ENCODE peak calls at places on chromosomes 1 and 21, in ten cellular contexts. One of them, this sample, is unnamed. For H3K36me3, the result is how much of the 10 kb centered on the place peaks cover.

GRCh38 chr1:87598429-87598828 is 269.7 kb downstream of the LMO4 start:
- DNase-seq in tibial artery: no peak
- DNase-seq in lung: no peak
- DNase-seq in GM12878: no peak
- DNase-seq in MM.1S: no peak
- DNase-seq in left ventricle myocardium inferior: no peak
- DNase-seq in cardiac muscle cell: peak
- DNase-seq in uterus: no peak
- DNase-seq in hepatocyte: no peak
- DNase-seq in mucosa of descending colon: no peak
- DNase-seq in this sample: peak

GRCh38 chr21:45768741-45769049 is 125.2 kb downstream of the PCBP3 start:
- DNase-seq in MM.1S: no peak
- DNase-seq in GM12878: no peak
- DNase-seq in hepatocyte: no peak
- DNase-seq in mucosa of descending colon: no peak
- DNase-seq in lung: no peak
- DNase-seq in uterus: no peak
- DNase-seq in tibial artery: no peak
- DNase-seq in cardiac muscle cell: no peak
- DNase-seq in left ventricle myocardium inferior: no peak
- DNase-seq in this sample: peak

GRCh38 chr1:10250663-10251062 is 40.3 kb downstream of the KIF1B start:
- DNase-seq in tibial artery: no peak
- DNase-seq in uterus: no peak
- DNase-seq in left ventricle myocardium inferior: no peak
- DNase-seq in lung: no peak
- DNase-seq in mucosa of descending colon: no peak
- DNase-seq in GM12878: no peak
- DNase-seq in hepatocyte: no peak
- DNase-seq in MM.1S: no peak
- DNase-seq in cardiac muscle cell: no peak
- DNase-seq in this sample: peak

GRCh38 chr1:228373681-228374571 is 32.7 kb downstream of the TRIM11 start:
- DNase-seq in mucosa of descending colon: peak
- DNase-seq in cardiac muscle cell: no peak
- DNase-seq in MM.1S: no peak
- DNase-seq in hepatocyte: no peak
- DNase-seq in GM12878: no peak
- DNase-seq in lung: no peak
- DNase-seq in tibial artery: no peak
- DNase-seq in left ventricle myocardium inferior: peak
- DNase-seq in uterus: peak
- DNase-seq in this sample: peak

GRCh38 chr1:162502928-162503327 is 5.3 kb downstream of the UHMK1 start:
- DNase-seq in GM12878: no peak
- DNase-seq in MM.1S: no peak
- DNase-seq in tibial artery: no peak
- DNase-seq in uterus: no peak
- DNase-seq in left ventricle myocardium inferior: no peak
- DNase-seq in hepatocyte: no peak
- DNase-seq in lung: no peak
- DNase-seq in cardiac muscle cell: no peak
- DNase-seq in mucosa of descending colon: no peak
- DNase-seq in this sample: no peak

GRCh38 chr1:118028267-118028666 is 98.7 kb downstream of the WDR3 start:
- DNase-seq in cardiac muscle cell: no peak
- DNase-seq in hepatocyte: no peak
- DNase-seq in lung: no peak
- DNase-seq in GM12878: no peak
- DNase-seq in tibial artery: no peak
- DNase-seq in uterus: no peak
- DNase-seq in MM.1S: no peak
- DNase-seq in left ventricle myocardium inferior: no peak
- DNase-seq in mucosa of descending colon: no peak
- DNase-seq in this sample: no peak

GRCh38 chr21:44735821-44736220 is 24.4 kb upstream of the TSPEAR start:
- DNase-seq in cardiac muscle cell: no peak
- DNase-seq in hepatocyte: no peak
- DNase-seq in tibial artery: no peak
- DNase-seq in mucosa of descending colon: no peak
- DNase-seq in left ventricle myocardium inferior: no peak
- DNase-seq in GM12878: no peak
- DNase-seq in uterus: no peak
- DNase-seq in lung: no peak
- DNase-seq in MM.1S: no peak
- DNase-seq in this sample: no peak

GRCh38 chr1:111669268-111669667 is 49.7 kb downstream of the RAP1A start:
- DNase-seq in lung: no peak
- DNase-seq in hepatocyte: no peak
- DNase-seq in tibial artery: no peak
- DNase-seq in left ventricle myocardium inferior: no peak
- DNase-seq in cardiac muscle cell: no peak
- DNase-seq in uterus: no peak
- DNase-seq in GM12878: no peak
- DNase-seq in MM.1S: no peak
- DNase-seq in mucosa of descending colon: no peak
- DNase-seq in this sample: no peak

GRCh38 chr1:43711049-43711448 is 3.7 kb downstream of the ST3GAL3 start:
- DNase-seq in uterus: no peak
- DNase-seq in GM12878: no peak
- DNase-seq in MM.1S: no peak
- DNase-seq in mucosa of descending colon: no peak
- DNase-seq in left ventricle myocardium inferior: no peak
- DNase-seq in cardiac muscle cell: no peak
- DNase-seq in lung: no peak
- DNase-seq in tibial artery: no peak
- DNase-seq in hepatocyte: no peak
- DNase-seq in this sample: no peak

GRCh38 chr1:156750932-156751723 is at the start of gene HDGF:
- DNase-seq in tibial artery: peak
- DNase-seq in MM.1S: peak
- DNase-seq in GM12878: no peak
- DNase-seq in hepatocyte: peak
- DNase-seq in mucosa of descending colon: peak
- DNase-seq in cardiac muscle cell: peak
- DNase-seq in left ventricle myocardium inferior: peak
- DNase-seq in lung: peak
- DNase-seq in uterus: peak
- DNase-seq in this sample: peak

GRCh38 chr1:25204797-25205441 is 27.4 kb downstream of the SYF2 start:
- DNase-seq in GM12878: no peak
- DNase-seq in lung: no peak
- DNase-seq in hepatocyte: peak
- DNase-seq in left ventricle myocardium inferior: no peak
- DNase-seq in tibial artery: no peak
- DNase-seq in MM.1S: peak
- DNase-seq in cardiac muscle cell: peak
- DNase-seq in mucosa of descending colon: no peak
- DNase-seq in uterus: no peak
- DNase-seq in this sample: no peak

GRCh38 chr1:6074192-6074901 is 28.7 kb downstream of the KCNAB2 start:
- DNase-seq in uterus: no peak
- DNase-seq in left ventricle myocardium inferior: no peak
- DNase-seq in hepatocyte: no peak
- DNase-seq in GM12878: no peak
- DNase-seq in cardiac muscle cell: no peak
- DNase-seq in tibial artery: no peak
- DNase-seq in mucosa of descending colon: no peak
- DNase-seq in MM.1S: no peak
- DNase-seq in lung: no peak
- DNase-seq in this sample: no peak

GRCh38 chr21:41059871-41060270 is 108.1 kb upstream of the BACE2 start:
- DNase-seq in hepatocyte: no peak
- DNase-seq in uterus: no peak
- DNase-seq in left ventricle myocardium inferior: no peak
- DNase-seq in tibial artery: no peak
- DNase-seq in lung: no peak
- DNase-seq in GM12878: no peak
- DNase-seq in mucosa of descending colon: no peak
- DNase-seq in cardiac muscle cell: no peak
- DNase-seq in MM.1S: no peak
- DNase-seq in this sample: no peak

GRCh38 chr21:42671778-42672593 is 18.6 kb downstream of the PDE9A start:
- DNase-seq in hepatocyte: no peak
- DNase-seq in mucosa of descending colon: no peak
- DNase-seq in cardiac muscle cell: no peak
- DNase-seq in uterus: no peak
- DNase-seq in tibial artery: no peak
- DNase-seq in left ventricle myocardium inferior: no peak
- DNase-seq in GM12878: no peak
- DNase-seq in MM.1S: no peak
- DNase-seq in lung: no peak
- DNase-seq in this sample: no peak

GRCh38 chr1:6427445-6428390 is 3.1 kb downstream of the ESPN start:
- DNase-seq in MM.1S: no peak
- DNase-seq in lung: no peak
- DNase-seq in uterus: no peak
- DNase-seq in tibial artery: no peak
- DNase-seq in mucosa of descending colon: peak
- DNase-seq in left ventricle myocardium inferior: no peak
- DNase-seq in hepatocyte: no peak
- DNase-seq in GM12878: no peak
- DNase-seq in cardiac muscle cell: no peak
- DNase-seq in this sample: no peak

DNA sequence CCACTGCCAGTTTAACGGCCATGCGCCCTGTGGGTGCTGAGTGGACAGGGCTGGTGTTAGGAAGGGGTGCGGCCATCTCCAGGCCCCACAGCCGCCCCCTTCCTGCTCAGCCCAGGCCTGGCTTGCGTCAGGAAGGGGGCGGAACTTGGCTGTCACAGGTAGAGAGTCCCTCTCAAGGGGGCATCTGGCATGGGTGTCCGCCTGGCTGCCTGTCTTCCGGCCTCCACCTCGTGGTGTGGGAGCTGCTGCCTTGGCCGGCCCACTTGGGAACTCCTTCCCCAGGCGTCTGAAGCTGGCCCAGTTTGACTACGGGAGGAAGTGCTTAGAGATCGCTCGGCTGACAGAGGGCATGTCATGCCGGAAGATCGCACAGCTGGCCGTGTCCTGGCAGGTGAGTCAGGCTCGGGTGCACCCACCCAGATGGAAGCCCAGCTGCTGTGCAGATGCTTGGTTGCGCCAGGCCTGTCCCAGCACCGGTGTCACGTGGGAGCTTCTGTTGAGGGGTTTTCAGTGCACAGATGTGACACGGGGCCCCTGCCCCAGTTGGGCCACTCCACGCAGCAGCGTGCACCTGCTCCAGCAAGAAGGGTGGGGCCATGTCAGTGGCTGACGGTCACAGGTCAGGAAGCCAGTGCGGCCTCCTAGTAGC is 9.1 kb upstream of the ATAD3B start:
- DNase-seq in left ventricle myocardium inferior: peak
- DNase-seq in uterus: no peak
- DNase-seq in lung: peak
- DNase-seq in hepatocyte: no peak
- DNase-seq in MM.1S: peak
- DNase-seq in cardiac muscle cell: peak
- DNase-seq in tibial artery: no peak
- DNase-seq in GM12878: peak
- DNase-seq in mucosa of descending colon: no peak
- DNase-seq in this sample: no peak
- H3K4me3 ChIP-seq in left ventricle myocardium inferior: peak
- H3K4me3 ChIP-seq in uterus: no peak
- H3K4me3 ChIP-seq in lung: no peak
- H3K4me3 ChIP-seq in hepatocyte: no peak
- H3K4me3 ChIP-seq in MM.1S: peak
- H3K4me3 ChIP-seq in cardiac muscle cell: no peak
- H3K4me3 ChIP-seq in tibial artery: no peak
- H3K4me3 ChIP-seq in GM12878: peak
- H3K4me3 ChIP-seq in mucosa of descending colon: no peak
- H3K4me3 ChIP-seq in this sample: no peak

DNA sequence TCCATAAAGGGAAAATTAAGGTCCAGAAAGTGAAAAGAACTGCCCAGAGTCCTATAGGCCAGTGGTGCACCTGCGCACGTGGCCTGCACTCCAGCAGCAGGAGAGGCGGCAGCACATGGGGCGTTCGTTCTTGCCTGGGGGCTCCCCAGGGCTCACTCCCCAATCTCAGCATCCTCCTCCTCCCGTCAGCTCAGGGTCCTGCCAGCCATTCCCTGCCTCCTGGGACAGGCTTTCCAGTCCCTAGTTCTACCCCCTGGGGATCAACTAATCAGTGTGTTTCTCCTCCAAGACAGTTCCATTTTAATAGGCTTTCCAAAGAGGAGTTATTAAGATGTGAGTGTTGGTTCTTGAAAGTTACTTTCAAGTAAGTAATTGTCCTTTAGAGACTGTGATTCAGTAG is 1.2 kb upstream of the A3GALT2 start:
- DNase-seq in GM12878: no peak
- DNase-seq in lung: no peak
- DNase-seq in cardiac muscle cell: no peak
- DNase-seq in uterus: no peak
- DNase-seq in mucosa of descending colon: no peak
- DNase-seq in MM.1S: no peak
- DNase-seq in hepatocyte: no peak
- DNase-seq in tibial artery: no peak
- DNase-seq in left ventricle myocardium inferior: no peak
- DNase-seq in this sample: no peak
- H3K36me3 ChIP-seq in GM12878: under half
- H3K36me3 ChIP-seq in lung: under half
- H3K36me3 ChIP-seq in cardiac muscle cell: under half
- H3K36me3 ChIP-seq in uterus: under half
- H3K36me3 ChIP-seq in mucosa of descending colon: under half
- H3K36me3 ChIP-seq in MM.1S: under half
- H3K36me3 ChIP-seq in hepatocyte: under half
- H3K36me3 ChIP-seq in tibial artery: half or more
- H3K36me3 ChIP-seq in left ventricle myocardium inferior: under half
- H3K36me3 ChIP-seq in this sample: half or more

DNA sequence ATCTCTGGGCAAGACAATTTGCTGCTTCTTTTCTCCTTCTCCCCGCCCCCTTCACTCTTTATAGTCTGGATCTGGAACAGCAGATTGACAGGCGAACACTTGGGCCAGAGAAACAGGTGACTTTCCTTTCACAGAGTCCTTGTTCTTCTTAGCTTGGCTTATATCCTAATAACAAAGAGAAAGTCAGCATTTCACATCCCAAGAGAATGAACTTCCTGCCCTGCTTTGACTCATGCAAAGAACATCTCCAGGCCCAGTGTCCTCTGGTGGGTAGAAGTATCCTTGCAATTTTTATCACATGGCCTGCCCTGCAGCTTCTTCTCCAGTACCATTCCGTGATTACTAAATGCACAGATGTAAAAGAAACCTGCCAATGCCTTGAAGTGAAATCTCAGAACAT is 764.4 kb downstream of the ADGRL2 start:
- DNase-seq in left ventricle myocardium inferior: no peak
- DNase-seq in uterus: no peak
- DNase-seq in MM.1S: no peak
- DNase-seq in lung: no peak
- DNase-seq in hepatocyte: peak
- DNase-seq in tibial artery: no peak
- DNase-seq in GM12878: no peak
- DNase-seq in cardiac muscle cell: no peak
- DNase-seq in mucosa of descending colon: no peak
- DNase-seq in this sample: peak
- TF ChIP-seq CTCF in left ventricle myocardium inferior: peak
- TF ChIP-seq CTCF in uterus: no peak
- TF ChIP-seq CTCF in MM.1S: no peak
- TF ChIP-seq CTCF in lung: no peak
- TF ChIP-seq CTCF in hepatocyte: peak
- TF ChIP-seq CTCF in tibial artery: peak
- TF ChIP-seq CTCF in GM12878: no peak
- TF ChIP-seq CTCF in cardiac muscle cell: peak
- TF ChIP-seq CTCF in mucosa of descending colon: no peak
- TF ChIP-seq CTCF in this sample: no peak

GRCh38 chr1:4119516-4120220 is 219.6 kb upstream of the C1orf174 start:
- DNase-seq in GM12878: no peak
- DNase-seq in lung: no peak
- DNase-seq in left ventricle myocardium inferior: no peak
- DNase-seq in mucosa of descending colon: no peak
- DNase-seq in MM.1S: no peak
- DNase-seq in cardiac muscle cell: no peak
- DNase-seq in uterus: no peak
- DNase-seq in hepatocyte: no peak
- DNase-seq in tibial artery: no peak
- DNase-seq in this sample: no peak
- H3K4me3 ChIP-seq in GM12878: no peak
- H3K4me3 ChIP-seq in lung: no peak
- H3K4me3 ChIP-seq in left ventricle myocardium inferior: no peak
- H3K4me3 ChIP-seq in mucosa of descending colon: no peak
- H3K4me3 ChIP-seq in MM.1S: no peak
- H3K4me3 ChIP-seq in cardiac muscle cell: no peak
- H3K4me3 ChIP-seq in uterus: no peak
- H3K4me3 ChIP-seq in hepatocyte: no peak
- H3K4me3 ChIP-seq in tibial artery: no peak
- H3K4me3 ChIP-seq in this sample: no peak